ENCODE peak calls at places on chromosomes 3 and 15, in five cellular contexts. L, X, C, A and K are unnamed samples.

GRCh38 chr3:120743081-120743365 is 479 bp downstream of the GTF2E1 start:
- DNase-seq in X (no peak), A (no peak), L (no peak), C (no peak), K (no peak)

GRCh38 chr3:178420033-178420432 is 116.2 kb upstream of the KCNMB2 start:
- DNase-seq in X (no peak), L (no peak), C (no peak), A (no peak), K (no peak)

GRCh38 chr3:45739944-45740343 is 50.7 kb downstream of the SACM1L start:
- DNase-seq in X (no peak), A (no peak), C (no peak), L (no peak), K (no peak)

GRCh38 chr3:52533623-52534280 is at the start of gene NT5DC2:
- DNase-seq in X (peak; percentile 47), C (peak; percentile 80), A (peak; percentile 70), L (peak; percentile 83), K (peak; percentile 70)

GRCh38 chr15:70528270-70528706 is 235.1 kb downstream of the UACA start:
- DNase-seq in A (no peak), C (peak; percentile 50), X (peak; percentile 76), L (no peak), K (no peak)

GRCh38 chr3:59422312-59422711 is 372.5 kb upstream of the CFAP20DC start:
- DNase-seq in C (no peak), L (no peak), X (no peak), A (no peak), K (no peak)

GRCh38 chr3:60140160-60140559 is 1090.3 kb upstream of the CFAP20DC start:
- DNase-seq in A (no peak), X (no peak), C (no peak), L (no peak), K (no peak)

GRCh38 chr3:121834079-121834730 is 655 bp downstream of the IQCB1 start:
- DNase-seq in L (no peak), A (no peak), C (peak; percentile 20), X (peak; percentile 9), K (peak; percentile 29)

GRCh38 chr3:156474560-156475389 is 80.1 kb downstream of the SSR3 start:
- DNase-seq in C (no peak), X (no peak), L (no peak), A (no peak), K (peak; percentile 40)

GRCh38 chr15:68684476-68684875 is 105.7 kb downstream of the CORO2B start:
- DNase-seq in X (no peak), L (no peak), A (no peak), C (no peak), K (no peak)

GRCh38 chr3:15341030-15341726 is 8.8 kb upstream of the SH3BP5 start:
- DNase-seq in X (no peak), L (no peak), A (no peak), C (no peak), K (no peak)

GRCh38 chr3:47581422-47581821 is 2.8 kb upstream of the CSPG5 start:
- DNase-seq in L (no peak), A (peak; percentile 60), X (no peak), C (no peak), K (no peak)

GRCh38 chr3:177683619-177684018 is 486.3 kb upstream of the TBL1XR1 start:
- DNase-seq in C (no peak), A (no peak), X (no peak), L (no peak), K (no peak)

GRCh38 chr3:24272408-24272807 is 222.2 kb downstream of the THRB start:
- DNase-seq in X (no peak), A (no peak), C (no peak), L (no peak), K (no peak)

GRCh38 chr3:119558528-119559339 is 680 bp downstream of the CD80 start:
- DNase-seq in X (no peak), L (no peak), C (no peak), A (no peak), K (no peak)

GRCh38 chr15:56980474-56980873 is 62.0 kb downstream of the TCF12 start:
- DNase-seq in L (no peak), C (no peak), A (no peak), X (no peak), K (no peak)
- H3K4me1 ChIP-seq in L (peaks cover 7% of the 10 kb centered on the region), C (peaks cover 11% of the 10 kb centered on the region), A (peaks cover 9% of the 10 kb centered on the region), X (peaks cover 22% of the 10 kb centered on the region), K (no peaks in the 10 kb centered on the region)

GRCh38 chr15:88906130-88906529 is 7.0 kb downstream of the MFGE8 start:
- DNase-seq in L (no peak), X (no peak), C (no peak), A (no peak), K (no peak)

GRCh38 chr15:88905576-88905975 is 7.6 kb downstream of the MFGE8 start:
- DNase-seq in C (no peak), X (no peak), A (no peak), L (peak; percentile 43), K (no peak)

GRCh38 chr15:88904808-88905327 is 8.3 kb downstream of the MFGE8 start:
- DNase-seq in L (peak; percentile 89), A (peak; percentile 79), X (peak; percentile 97), C (peak; percentile 87), K (peak; percentile 90)

GRCh38 chr15:88902846-88903245 is 7.5 kb upstream of the HAPLN3 start:
- DNase-seq in A (no peak), L (no peak), C (no peak), X (no peak), K (no peak)

DNA sequence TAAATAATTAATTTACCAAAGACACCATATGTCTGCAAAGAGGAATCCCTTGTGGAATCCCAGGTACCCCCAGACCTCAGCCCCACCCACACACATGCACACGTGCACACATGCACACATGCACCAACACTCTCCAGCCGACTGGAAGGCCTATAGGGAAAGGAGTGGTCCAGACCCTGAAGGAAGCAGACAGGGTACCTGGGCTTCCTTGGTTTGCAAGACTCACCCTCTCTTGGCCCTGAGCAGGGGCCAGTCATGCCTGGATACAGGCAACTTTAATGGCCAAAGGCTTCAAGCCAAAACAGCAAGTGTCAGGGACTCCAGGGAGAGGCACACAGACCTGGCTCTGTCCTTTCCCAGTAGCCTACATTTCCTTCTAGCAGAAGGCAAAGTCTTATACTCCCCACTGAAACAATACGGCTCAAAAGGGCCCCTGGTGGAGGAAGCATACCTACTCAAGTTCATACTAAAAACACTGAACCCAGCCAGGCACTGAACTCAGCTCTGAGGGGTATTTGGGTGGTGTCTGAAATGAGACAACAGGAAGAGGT is 8.8 kb downstream of the MFGE8 start:
- DNase-seq in X (no peak), L (peak; percentile 31), A (no peak), C (no peak), K (no peak)
- H3K4me3 ChIP-seq in X (peak overlapping the region; percentile 13), L (no peak overlapping the region), A (no peak overlapping the region), C (no peak overlapping the region), K (no peak overlapping the region)

DNA sequence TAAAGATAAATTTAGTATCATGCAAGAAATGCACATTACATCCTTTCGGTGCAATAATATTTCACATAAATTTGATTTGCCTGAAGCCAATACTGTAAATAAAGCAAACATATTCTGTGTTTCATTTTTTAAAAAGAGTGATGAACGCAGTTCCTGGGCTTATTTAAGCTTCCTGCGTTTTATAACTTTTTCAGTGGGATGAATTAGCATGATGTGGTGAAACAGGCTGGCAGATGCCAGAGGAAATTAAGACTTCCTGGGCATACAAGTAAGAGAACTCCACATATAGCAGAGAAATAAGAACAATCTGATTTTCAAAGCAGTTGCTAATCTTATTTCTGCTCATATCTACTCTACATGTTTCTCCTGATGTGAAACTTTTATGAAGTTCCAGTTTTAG is 628.8 kb upstream of the CCDC54 start:
- DNase-seq in X (no peak), A (no peak), L (no peak), C (no peak), K (no peak)
- H3K4me1 ChIP-seq in X (no peaks in the 10 kb centered on the region), A (no peaks in the 10 kb centered on the region), L (no peaks in the 10 kb centered on the region), C (no peaks in the 10 kb centered on the region), K (no peaks in the 10 kb centered on the region)

GRCh38 chr3:65126527-65127440 is 439.0 kb upstream of the ADAMTS9 start:
- DNase-seq in A (no peak), X (no peak), C (no peak), L (no peak), K (no peak)
- H3K4me3 ChIP-seq in A (no peak overlapping the region), X (no peak overlapping the region), C (no peak overlapping the region), L (no peak overlapping the region), K (no peak overlapping the region)

DNA sequence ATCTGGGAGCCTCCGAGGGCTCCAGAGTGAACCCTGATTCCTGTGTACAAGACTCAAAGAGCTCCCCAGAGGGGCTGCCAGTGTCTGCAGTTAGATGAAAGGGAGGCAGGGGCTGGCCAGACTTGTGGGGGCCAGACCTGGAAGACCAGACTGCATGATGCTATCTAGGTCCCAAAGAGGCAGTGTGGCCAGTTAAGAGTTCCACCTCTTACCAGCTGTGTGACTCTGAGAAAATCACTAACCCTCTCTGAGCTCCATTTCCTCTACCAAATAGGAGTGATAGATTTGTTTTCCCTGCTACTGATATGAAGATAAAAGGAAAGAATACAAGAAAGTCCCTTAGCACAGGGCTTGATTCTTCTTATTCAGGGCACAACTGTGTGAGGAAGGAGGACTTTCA is 29.0 kb downstream of the ACSBG1 start:
- DNase-seq in A (no peak), C (no peak), X (no peak), L (no peak), K (no peak)
- H3K4me1 ChIP-seq in A (peaks cover 80% of the 10 kb centered on the region), C (peaks cover 9% of the 10 kb centered on the region), X (no peaks in the 10 kb centered on the region), L (no peaks in the 10 kb centered on the region), K (peaks cover 66% of the 10 kb centered on the region)

GRCh38 chr15:45456212-45457106 is 66.1 kb downstream of the SLC30A4 start:
- DNase-seq in X (peak; percentile 69), A (peak; percentile 64), C (peak; percentile 71), L (no peak), K (peak; percentile 62)
- H3K4me3 ChIP-seq in X (no peak overlapping the region), A (no peak overlapping the region), C (no peak overlapping the region), L (no peak overlapping the region), K (no peak overlapping the region)

DNA sequence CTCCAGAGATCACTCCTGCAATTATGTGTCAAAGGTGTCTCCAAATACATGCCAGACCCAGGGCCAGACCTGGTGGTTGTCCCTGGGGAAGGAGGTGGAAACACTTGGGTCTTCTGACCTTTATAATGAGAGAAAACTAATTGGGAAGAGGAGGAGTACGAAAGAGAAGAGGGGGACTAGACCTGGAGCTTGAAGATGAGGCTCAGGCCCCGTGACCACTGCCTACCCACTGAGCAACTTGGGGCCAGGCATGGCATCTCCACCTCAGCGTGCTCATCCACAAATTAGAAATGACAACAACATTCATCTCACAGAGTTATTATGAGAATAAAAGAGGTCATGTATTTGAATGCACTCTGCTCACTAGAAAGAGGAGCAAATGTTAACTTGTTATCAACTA is 19.4 kb upstream of the SPTBN5 start:
- DNase-seq in L (no peak), A (no peak), X (no peak), C (no peak), K (no peak)
- H3K4me1 ChIP-seq in L (peaks cover 29% of the 10 kb centered on the region), A (peaks cover 94% of the 10 kb centered on the region), X (no peaks in the 10 kb centered on the region), C (no peaks in the 10 kb centered on the region), K (peaks cover 11% of the 10 kb centered on the region)

DNA sequence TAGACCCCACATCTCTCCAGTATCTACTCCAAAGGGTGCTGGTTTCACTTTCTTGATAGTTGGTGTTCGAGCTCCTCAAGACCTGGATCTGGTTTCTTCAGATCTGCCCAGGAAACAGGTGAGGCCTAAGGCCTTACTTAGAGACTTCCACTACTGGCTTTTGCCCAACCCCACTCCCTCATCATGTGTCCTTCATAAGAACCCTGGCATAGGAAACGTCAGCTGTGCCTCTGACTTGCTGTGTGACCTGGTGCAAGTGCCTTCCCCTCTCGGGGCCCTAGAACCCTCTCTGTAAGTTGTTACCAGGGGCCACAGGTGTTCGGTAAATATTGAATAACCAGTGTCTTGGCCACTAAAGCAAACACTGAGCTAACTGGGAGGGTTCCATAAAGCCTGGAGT is 3.9 kb downstream of the OXTR start:
- DNase-seq in X (no peak), A (no peak), C (no peak), L (no peak), K (no peak)
- H3K4me3 ChIP-seq in X (no peak overlapping the region), A (no peak overlapping the region), C (no peak overlapping the region), L (no peak overlapping the region), K (no peak overlapping the region)